ENCODE peak calls at places on chromosome 10, in ten cellular contexts. F, P, K, I, X, V, C, J, E and L are unnamed samples.

GRCh38 chr10:46317889-46318288 is 31.1 kb downstream of the ANTXRL start:
- DNase-seq in F (no peak), P (peak; percentile 47), K (no peak), I (no peak), X (no peak), V (no peak), C (no peak), J (peak; percentile 38), E (no peak), L (no peak)

GRCh38 chr10:52586710-52587109 is 185.9 kb downstream of the MBL2 start:
- DNase-seq in F (no peak), P (no peak), K (no peak), I (no peak), X (no peak), V (no peak), C (no peak), J (no peak), E (no peak), L (no peak)

GRCh38 chr10:29806350-29806788 is 171.6 kb upstream of the SVIL start:
- DNase-seq in F (no peak), P (no peak), K (no peak), I (no peak), X (no peak), V (no peak), C (no peak), J (no peak), E (no peak), L (no peak)

GRCh38 chr10:24209421-24209770 is 458 bp downstream of the KIAA1217 start:
- DNase-seq in F (no peak), P (peak; percentile 62), K (no peak), I (no peak), X (peak; percentile 74), V (no peak), C (no peak), J (no peak), E (peak; percentile 46), L (no peak)

GRCh38 chr10:60299961-60300883 is 89.5 kb downstream of the ANK3 start:
- DNase-seq in F (no peak), P (peak; percentile 67), K (no peak), I (no peak), X (no peak), V (no peak), C (no peak), J (no peak), E (peak; percentile 65), L (no peak)

GRCh38 chr10:70502406-70502805 is 23.8 kb downstream of the PALD1 start:
- DNase-seq in F (no peak), P (no peak), K (no peak), I (no peak), X (no peak), V (no peak), C (no peak), J (no peak), E (no peak), L (no peak)

GRCh38 chr10:78964952-78965633 is 103.7 kb upstream of the ZMIZ1 start:
- DNase-seq in F (no peak), P (no peak), K (peak; percentile 50), I (peak; percentile 86), X (peak; percentile 78), V (no peak), C (no peak), J (peak; percentile 80), E (peak; percentile 88), L (peak; percentile 79)

GRCh38 chr10:96406091-96406490 is 47.3 kb upstream of the OPALIN start:
- DNase-seq in F (no peak), P (no peak), K (no peak), I (no peak), X (no peak), V (no peak), C (no peak), J (peak; percentile 36), E (no peak), L (peak; percentile 52)

GRCh38 chr10:110724116-110724701 is 80.1 kb downstream of the RBM20 start:
- DNase-seq in F (no peak), P (no peak), K (no peak), I (no peak), X (no peak), V (no peak), C (no peak), J (no peak), E (no peak), L (no peak)

GRCh38 chr10:96227206-96227605 is 44.2 kb downstream of the BLNK start:
- DNase-seq in F (no peak), P (no peak), K (no peak), I (no peak), X (no peak), V (no peak), C (no peak), J (no peak), E (no peak), L (no peak)

GRCh38 chr10:98425511-98426352 is 10.8 kb upstream of the PYROXD2 start:
- DNase-seq in F (peak; percentile 18), P (peak; percentile 57), K (no peak), I (peak; percentile 64), X (peak; percentile 78), V (peak; percentile 39), C (peak; percentile 13), J (peak; percentile 62), E (peak; percentile 72), L (peak; percentile 64)

GRCh38 chr10:517872-518475 is 171.5 kb downstream of the DIP2C start:
- DNase-seq in F (no peak), P (no peak), K (no peak), I (no peak), X (no peak), V (no peak), C (no peak), J (peak; percentile 54), E (no peak), L (peak; percentile 57)

GRCh38 chr10:521261-521660 is 168.2 kb downstream of the DIP2C start:
- DNase-seq in F (no peak), P (no peak), K (no peak), I (no peak), X (peak; percentile 60), V (no peak), C (no peak), J (peak; percentile 45), E (peak; percentile 34), L (no peak)

GRCh38 chr10:519055-519715 is 170.3 kb downstream of the DIP2C start:
- DNase-seq in F (no peak), P (no peak), K (no peak), I (no peak), X (no peak), V (no peak), C (no peak), J (peak; percentile 64), E (no peak), L (peak; percentile 60)

GRCh38 chr10:520402-520787 is 169.1 kb downstream of the DIP2C start:
- DNase-seq in F (no peak), P (no peak), K (peak; percentile 75), I (no peak), X (no peak), V (no peak), C (no peak), J (peak; percentile 77), E (peak; percentile 36), L (no peak)

DNA sequence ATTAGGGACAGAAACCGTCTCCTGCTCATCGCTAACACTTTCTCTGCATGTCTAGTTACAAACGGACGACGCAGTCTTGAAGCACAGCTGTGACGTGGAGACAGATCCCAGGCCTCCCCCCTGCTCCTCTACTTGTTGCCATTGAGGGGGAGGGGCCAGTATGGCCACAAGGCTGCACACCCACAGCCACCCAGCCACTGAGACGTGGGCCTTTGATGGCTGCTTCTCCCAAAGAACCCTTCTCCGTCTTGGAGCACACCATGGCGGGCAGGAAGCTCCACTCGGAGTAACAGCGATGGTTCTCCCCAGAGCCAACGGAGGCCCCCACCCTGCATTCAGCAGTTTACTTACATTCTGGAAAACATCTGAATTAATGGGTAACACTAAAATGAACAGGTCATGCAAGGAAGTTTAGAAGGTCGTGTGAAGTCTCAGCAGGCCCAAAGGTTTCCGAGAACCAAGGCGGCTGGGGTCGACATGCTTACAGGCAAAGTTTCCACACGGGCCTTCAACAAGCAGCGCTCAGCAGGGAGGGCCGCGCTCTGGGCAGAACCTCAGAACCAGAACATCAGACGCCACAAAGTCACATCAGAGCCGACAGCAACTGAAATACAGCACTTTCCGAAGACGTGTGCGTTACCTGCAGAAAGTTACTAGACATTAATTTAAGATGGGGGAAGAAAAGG is 169.6 kb downstream of the DIP2C start:
- DNase-seq in F (no peak), P (no peak), K (no peak), I (no peak), X (no peak), V (no peak), C (no peak), J (peak; percentile 48), E (no peak), L (no peak)
- H3K4me1 ChIP-seq in F (no peaks in the 10 kb centered on the region), P (peaks cover 17% of the 10 kb centered on the region), K (no peaks in the 10 kb centered on the region), I (no peaks in the 10 kb centered on the region), X (peaks cover 34% of the 10 kb centered on the region), V (no peaks in the 10 kb centered on the region), C (no peaks in the 10 kb centered on the region), J (peaks cover 51% of the 10 kb centered on the region), E (peaks cover 41% of the 10 kb centered on the region), L (no peaks in the 10 kb centered on the region)

DNA sequence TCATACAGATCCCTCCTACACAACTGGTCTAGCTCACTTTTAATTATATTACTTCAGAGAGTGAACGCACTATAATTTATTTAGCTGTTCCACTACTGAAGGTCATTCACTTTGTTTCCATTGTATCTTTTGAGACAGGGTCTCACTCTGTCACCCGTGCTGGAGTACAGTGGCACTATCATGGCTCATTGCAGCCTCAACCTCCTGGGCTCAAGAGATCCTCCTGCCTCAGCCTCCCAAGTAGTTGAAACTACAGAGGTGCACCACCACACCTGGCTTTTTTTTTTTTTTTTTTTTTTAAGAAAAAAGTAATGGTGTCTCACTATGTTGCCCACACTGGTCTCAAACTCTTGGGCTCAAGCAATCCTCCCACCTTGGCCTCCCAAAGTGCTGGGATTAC is 49.0 kb downstream of the PIP4K2A start:
- DNase-seq in F (no peak), P (no peak), K (no peak), I (no peak), X (no peak), V (no peak), C (no peak), J (no peak), E (no peak), L (no peak)
- H3K4me1 ChIP-seq in F (peaks cover 93% of the 10 kb centered on the region), P (peaks cover 8% of the 10 kb centered on the region), K (no peaks in the 10 kb centered on the region), I (peaks cover 31% of the 10 kb centered on the region), X (peaks cover 3% of the 10 kb centered on the region), V (peaks cover 91% of the 10 kb centered on the region), C (peaks cover 49% of the 10 kb centered on the region), J (no peaks in the 10 kb centered on the region), E (peaks cover 5% of the 10 kb centered on the region), L (no peaks in the 10 kb centered on the region)

DNA sequence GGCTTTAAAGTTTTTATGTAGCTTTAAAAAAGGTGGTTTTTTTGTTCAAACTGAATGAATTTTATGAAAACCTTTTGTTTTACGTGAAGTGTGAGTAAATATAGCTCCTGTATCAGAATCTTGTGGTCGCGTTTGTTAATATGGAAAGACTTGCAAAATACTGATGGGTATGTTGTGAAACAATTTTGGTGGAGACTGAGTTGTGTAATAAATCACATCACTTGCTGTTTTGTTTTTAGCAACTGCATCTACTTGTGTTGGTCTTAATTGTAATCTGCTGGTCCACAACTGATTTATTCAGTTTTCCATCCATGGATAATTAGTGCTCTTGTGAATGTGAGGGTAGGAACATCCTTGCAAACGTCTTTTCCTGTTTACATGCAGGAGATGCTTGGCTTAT is 10.5 kb downstream of the PLXDC2 start:
- DNase-seq in F (no peak), P (no peak), K (no peak), I (no peak), X (no peak), V (no peak), C (no peak), J (no peak), E (no peak), L (no peak)
- H3K4me1 ChIP-seq in F (no peaks in the 10 kb centered on the region), P (peaks cover 44% of the 10 kb centered on the region), K (no peaks in the 10 kb centered on the region), I (no peaks in the 10 kb centered on the region), X (peaks cover 16% of the 10 kb centered on the region), V (no peaks in the 10 kb centered on the region), C (no peaks in the 10 kb centered on the region), J (peaks cover 4% of the 10 kb centered on the region), E (peaks cover 63% of the 10 kb centered on the region), L (peaks cover 38% of the 10 kb centered on the region)

GRCh38 chr10:119211625-119212441 is 4.5 kb downstream of the GRK5 start:
- DNase-seq in F (peak; percentile 61), P (no peak), K (no peak), I (no peak), X (no peak), V (no peak), C (no peak), J (peak; percentile 62), E (peak; percentile 51), L (peak; percentile 53)
- H3K4me1 ChIP-seq in F (peaks cover 54% of the 10 kb centered on the region), P (peaks cover 63% of the 10 kb centered on the region), K (peaks cover 24% of the 10 kb centered on the region), I (peaks cover 26% of the 10 kb centered on the region), X (peaks cover 48% of the 10 kb centered on the region), V (peaks cover 44% of the 10 kb centered on the region), C (peaks cover 15% of the 10 kb centered on the region), J (peaks cover 55% of the 10 kb centered on the region), E (peaks cover 34% of the 10 kb centered on the region), L (peaks cover 32% of the 10 kb centered on the region)